ENCODE peak calls at places on chromosomes 7 and 10, in ten cellular contexts. Q, L, R, X, P, Z, E, T, C and K are unnamed samples.

GRCh38 chr7:2876031-2876862 is 32.1 kb upstream of the GNA12 start:
- DNase-seq in Q (no peak), L (no peak), R (peak; percentile 83), X (peak; percentile 71), P (peak; percentile 72), Z (no peak), E (peak; percentile 86), T (peak; percentile 94), C (peak; percentile 60), K (peak; percentile 87)

GRCh38 chr7:48183370-48183743 is 12.1 kb downstream of the ABCA13 start:
- DNase-seq in Q (no peak), L (no peak), R (no peak), X (peak; percentile 67), P (no peak), Z (no peak), E (no peak), T (no peak), C (no peak), K (peak; percentile 54)

GRCh38 chr10:123069271-123069670 is 60.5 kb downstream of the ACADSB start:
- DNase-seq in Q (no peak), L (no peak), R (no peak), X (no peak), P (no peak), Z (no peak), E (no peak), T (no peak), C (no peak), K (no peak)

GRCh38 chr10:72316748-72317435 is 37.8 kb downstream of the DNAJB12 start:
- DNase-seq in Q (peak; percentile 44), L (peak; percentile 73), R (no peak), X (no peak), P (no peak), Z (peak; percentile 83), E (no peak), T (no peak), C (no peak), K (no peak)

GRCh38 chr10:101236376-101237079 is 7.3 kb upstream of the LBX1 start:
- DNase-seq in Q (no peak), L (no peak), R (no peak), X (no peak), P (no peak), Z (no peak), E (no peak), T (no peak), C (peak; percentile 84), K (no peak)

GRCh38 chr10:130361351-130362105 is 225.3 kb downstream of the GLRX3 start:
- DNase-seq in Q (no peak), L (no peak), R (no peak), X (no peak), P (no peak), Z (no peak), E (no peak), T (no peak), C (no peak), K (no peak)

GRCh38 chr10:90274721-90275468 is 573.5 kb downstream of the KIF20B start:
- DNase-seq in Q (no peak), L (no peak), R (no peak), X (no peak), P (no peak), Z (no peak), E (no peak), T (peak; percentile 19), C (no peak), K (peak; percentile 1)

GRCh38 chr10:83809001-83809400 is 330.3 kb upstream of the GHITM start:
- DNase-seq in Q (no peak), L (no peak), R (no peak), X (no peak), P (no peak), Z (no peak), E (no peak), T (no peak), C (no peak), K (no peak)

GRCh38 chr10:69180525-69181204 is 631 bp downstream of the SUPV3L1 start:
- DNase-seq in Q (peak; percentile 49), L (peak; percentile 78), R (peak; percentile 5), X (peak; percentile 25), P (no peak), Z (no peak), E (peak; percentile 27), T (peak; percentile 31), C (no peak), K (peak; percentile 15)

GRCh38 chr10:3807221-3807927 is 22.4 kb upstream of the KLF6 start:
- DNase-seq in Q (no peak), L (peak; percentile 30), R (peak; percentile 79), X (no peak), P (no peak), Z (no peak), E (no peak), T (no peak), C (no peak), K (no peak)

GRCh38 chr7:55019691-55020480 is 1.1 kb downstream of the EGFR start:
- DNase-seq in Q (peak; percentile 59), L (no peak), R (no peak), X (no peak), P (no peak), Z (peak; percentile 38), E (no peak), T (peak; percentile 27), C (peak; percentile 75), K (peak; percentile 22)

GRCh38 chr7:98949336-98950044 is 71.2 kb downstream of the TRRAP start:
- DNase-seq in Q (no peak), L (no peak), R (no peak), X (peak; percentile 5), P (no peak), Z (peak; percentile 86), E (no peak), T (no peak), C (no peak), K (no peak)

GRCh38 chr7:48251766-48252165 is 80.5 kb downstream of the ABCA13 start:
- DNase-seq in Q (no peak), L (no peak), R (peak; percentile 50), X (no peak), P (no peak), Z (no peak), E (no peak), T (peak; percentile 78), C (no peak), K (no peak)

GRCh38 chr10:68224810-68225209 is 7.1 kb downstream of the ATOH7 start:
- DNase-seq in Q (no peak), L (no peak), R (no peak), X (peak; percentile 31), P (no peak), Z (no peak), E (no peak), T (peak; percentile 69), C (no peak), K (peak; percentile 57)

DNA sequence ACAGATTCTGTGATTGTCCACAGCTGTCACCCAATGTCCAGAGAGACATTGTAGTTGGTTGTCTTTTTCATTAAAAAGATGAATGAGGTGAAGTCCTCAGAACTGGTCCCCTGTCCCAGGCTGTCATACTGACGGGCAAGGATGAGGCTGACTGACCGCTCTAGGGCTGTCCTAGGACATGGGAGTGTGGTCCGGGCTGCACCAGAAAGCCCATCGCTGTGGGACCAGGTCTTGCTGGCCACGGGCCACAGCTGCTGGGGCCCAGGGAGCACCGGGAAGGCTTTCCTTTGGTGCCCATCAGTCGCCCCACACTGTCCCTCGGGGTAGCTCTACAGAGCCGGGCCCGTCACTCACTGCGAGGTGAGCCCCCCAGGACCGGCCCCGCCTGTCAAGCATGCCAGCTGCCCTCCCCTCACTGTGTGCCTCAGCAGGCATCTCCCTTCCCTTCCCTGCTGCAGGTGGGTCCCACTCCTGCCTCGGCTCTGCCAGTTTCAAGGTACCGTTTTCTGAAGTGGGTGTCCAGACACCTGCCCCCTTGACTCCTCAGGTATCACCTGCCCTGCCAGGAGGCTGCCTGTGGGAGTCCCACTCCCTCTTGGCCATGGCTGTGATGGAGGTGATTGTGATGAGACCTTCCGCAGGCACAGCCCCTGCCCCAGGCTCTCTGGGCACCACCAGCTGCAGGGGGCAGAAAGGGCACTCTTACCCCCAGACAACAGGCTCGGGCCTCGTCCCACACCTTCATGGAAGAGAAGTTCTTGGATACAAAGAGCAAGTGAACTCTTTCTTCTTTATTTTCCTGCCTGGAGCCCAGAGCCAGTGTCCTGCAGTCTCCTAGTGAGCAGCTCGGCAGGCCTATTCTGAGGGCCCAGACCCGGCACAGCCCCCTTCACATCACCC is 21.7 kb downstream of the LRRC27 start:
- DNase-seq in Q (no peak), L (no peak), R (no peak), X (no peak), P (no peak), Z (no peak), E (no peak), T (no peak), C (no peak), K (no peak)
- H3K4me3 ChIP-seq in Q (no peak overlapping the region), L (no peak overlapping the region), R (no peak overlapping the region), X (no peak overlapping the region), P (no peak overlapping the region), Z (no peak overlapping the region), E (no peak overlapping the region), T (no peak overlapping the region), C (no peak overlapping the region), K (no peak overlapping the region)

DNA sequence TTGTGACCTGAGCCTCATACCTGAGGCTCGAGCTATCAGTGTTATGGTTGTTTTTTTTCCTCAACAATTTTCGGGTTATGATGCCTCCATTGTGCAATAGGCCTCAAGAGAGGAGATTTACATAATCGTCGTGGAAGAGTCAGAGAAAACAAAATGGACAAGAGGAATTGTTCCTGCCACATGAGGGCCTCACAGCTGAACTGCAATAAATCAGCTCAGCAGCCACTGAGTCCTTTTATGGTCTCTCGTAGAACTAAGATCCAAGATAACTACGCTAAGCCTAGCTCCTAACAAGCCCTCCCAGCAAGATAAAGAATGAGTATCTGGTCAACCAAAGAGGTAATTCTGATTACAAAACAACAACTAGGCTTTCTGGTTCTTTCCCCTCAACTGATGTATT is 336.8 kb downstream of the WDR11 start:
- DNase-seq in Q (peak; percentile 80), L (peak; percentile 22), R (no peak), X (no peak), P (no peak), Z (no peak), E (no peak), T (no peak), C (no peak), K (no peak)
- TF ChIP-seq CTCF in Q (peak; percentile 38), L (no peak), R (no peak), X (no peak), P (peak; percentile 21), Z (no peak), E (no peak), T (peak; percentile 17), C (peak; percentile 40), K (no peak)

DNA sequence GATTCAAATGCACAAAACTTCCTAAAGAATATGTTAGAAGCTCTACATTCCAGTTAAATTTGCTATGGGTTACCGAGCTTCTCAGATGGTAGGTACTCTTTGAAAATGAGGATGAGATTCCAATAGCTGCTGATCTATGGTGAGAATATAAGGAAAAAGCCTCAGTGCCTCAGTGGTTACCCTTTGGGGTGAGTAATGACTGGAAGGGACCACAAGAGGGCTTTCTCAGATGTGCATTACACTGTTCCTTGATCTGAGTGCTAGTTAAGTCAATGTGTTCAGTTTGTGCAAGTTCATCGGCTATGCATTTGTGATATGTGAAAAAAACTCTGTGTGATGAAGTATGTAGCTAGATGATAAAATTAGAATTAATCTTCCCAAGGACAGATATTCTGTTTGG is 3.5 kb downstream of the NRCAM start:
- DNase-seq in Q (peak; percentile 25), L (peak; percentile 58), R (peak; percentile 32), X (peak; percentile 30), P (no peak), Z (no peak), E (peak; percentile 47), T (peak; percentile 29), C (no peak), K (peak; percentile 64)
- H3K4me3 ChIP-seq in Q (no peak overlapping the region), L (no peak overlapping the region), R (no peak overlapping the region), X (no peak overlapping the region), P (no peak overlapping the region), Z (no peak overlapping the region), E (no peak overlapping the region), T (no peak overlapping the region), C (no peak overlapping the region), K (no peak overlapping the region)

GRCh38 chr7:4361774-4362173 is 320.3 kb upstream of the FOXK1 start:
- DNase-seq in Q (no peak), L (no peak), R (no peak), X (no peak), P (no peak), Z (no peak), E (no peak), T (no peak), C (peak; percentile 51), K (no peak)
- TF ChIP-seq CTCF in Q (no peak), L (no peak), R (no peak), X (no peak), P (no peak), Z (no peak), E (no peak), T (no peak), C (peak; percentile 51), K (no peak)